ENCODE peak calls at places on chromosomes 11 and 22, in four cellular contexts. B is LHCN-M2, E is HFF-Myc, M is lower leg skin. O is an unnamed sample.

GRCh38 chr11:19511066-19511412 is 201.6 kb upstream of the NAV2 start:
- DNase-seq in B (no peak), E (no peak), M (no peak), O (no peak)

GRCh38 chr11:123100378-123101085 is 38.6 kb upstream of the HSPA8 start:
- DNase-seq in B (no peak), E (no peak), M (no peak), O (no peak)

GRCh38 chr22:41367039-41367679 is 14.6 kb upstream of the TEF start:
- DNase-seq in B (peak), E (peak), M (peak), O (peak)

GRCh38 chr11:131025020-131025419 is 108.7 kb upstream of the SNX19 start:
- DNase-seq in B (peak), E (peak), M (no peak), O (no peak)

GRCh38 chr11:76209956-76210885 is 3.9 kb upstream of the WNT11 start:
- DNase-seq in B (peak), E (no peak), M (peak), O (peak)

GRCh38 chr22:47443836-47444745 is 681.6 kb downstream of the TBC1D22A start:
- DNase-seq in B (no peak), E (no peak), M (no peak), O (no peak)

GRCh38 chr11:27646051-27646818 is 54.0 kb downstream of the BDNF start:
- DNase-seq in B (no peak), E (no peak), M (no peak), O (no peak)

GRCh38 chr11:93278976-93279375 is 51.6 kb upstream of the DEUP1 start:
- DNase-seq in B (no peak), E (no peak), M (no peak), O (no peak)

GRCh38 chr11:2883717-2884423 is 1.7 kb downstream of the CDKN1C start:
- DNase-seq in B (no peak), E (no peak), M (no peak), O (no peak)

GRCh38 chr22:43273902-43274484 is 69.2 kb downstream of the SCUBE1 start:
- DNase-seq in B (peak), E (no peak), M (no peak), O (peak)

GRCh38 chr22:17265649-17266248 is 46.5 kb upstream of the ADA2 start:
- DNase-seq in B (no peak), E (no peak), M (no peak), O (no peak)

GRCh38 chr22:43996170-43996980 is 27.7 kb upstream of the PARVB start:
- DNase-seq in B (no peak), E (no peak), M (no peak), O (no peak)

GRCh38 chr22:38953577-38954413 is 3.6 kb upstream of the APOBEC3A start:
- DNase-seq in B (peak), E (no peak), M (no peak), O (no peak)

GRCh38 chr22:43053176-43053575 is 36.0 kb downstream of the TTLL1 start:
- DNase-seq in B (no peak), E (no peak), M (no peak), O (no peak)

GRCh38 chr22:24513706-24514240 is 18.6 kb downstream of the UPB1 start:
- DNase-seq in B (no peak), E (no peak), M (no peak), O (no peak)

GRCh38 chr11:35133656-35134055 is 5.3 kb upstream of the CD44 start:
- DNase-seq in B (no peak), E (no peak), M (no peak), O (no peak)

GRCh38 chr22:20600137-20600673 is 92.8 kb downstream of the MED15 start:
- DNase-seq in B (no peak), E (no peak), M (no peak), O (no peak)

GRCh38 chr22:24683671-24684070 is 80.7 kb downstream of the GGT1 start:
- DNase-seq in B (peak), E (no peak), M (no peak), O (no peak)

GRCh38 chr11:72752088-72752914 is at the start of gene ARAP1:
- DNase-seq in B (peak), E (no peak), M (peak), O (peak)

O was measured in pancreas.